ENCODE peak calls at places on chromosomes 7 and 10, in eight cellular contexts. B is NCI-H748 treated with DMSO at 0.1 percent for 48 hours; E is stimulated activated CD8-positive, alpha-beta memory T cell treated with anti-CD3 and anti-CD28 coated beads, Interleukin-2, amount 100 ng/mL, for 1 hour; V is foreskin keratinocyte; C is cardiac muscle cell; J is heart right ventricle; M is GM13976; L is left ventricle myocardium inferior. Y is an unnamed sample.

GRCh38 chr7:124765401-124766352 is at the start of gene GPR37:
- DNase-seq in B (peak), E (no peak), V (peak), C (peak), J (peak), M (peak), L (no peak), Y (peak)

GRCh38 chr10:49647985-49648795 is 31.3 kb upstream of the C10orf53 start:
- DNase-seq in B (no peak), E (no peak), V (no peak), C (no peak), J (no peak), M (no peak), L (no peak), Y (no peak)

GRCh38 chr10:130985158-130985753 is 326.3 kb downstream of the TCERG1L start:
- DNase-seq in B (no peak), E (no peak), V (no peak), C (no peak), J (no peak), M (no peak), L (no peak), Y (no peak)

GRCh38 chr7:148806187-148806586 is 77.9 kb downstream of the EZH2 start:
- DNase-seq in B (no peak), E (no peak), V (no peak), C (no peak), J (no peak), M (no peak), L (no peak), Y (no peak)

GRCh38 chr7:51789494-51789893 is 472.9 kb upstream of the COBL start:
- DNase-seq in B (peak), E (no peak), V (no peak), C (no peak), J (no peak), M (no peak), L (no peak), Y (no peak)

GRCh38 chr10:308101-308500 is 172.8 kb downstream of the ZMYND11 start:
- DNase-seq in B (no peak), E (no peak), V (no peak), C (no peak), J (no peak), M (peak), L (no peak), Y (no peak)

GRCh38 chr10:78362406-78363022 is 328.9 kb downstream of the RPS24 start:
- DNase-seq in B (no peak), E (no peak), V (no peak), C (peak), J (peak), M (no peak), L (peak), Y (peak)

GRCh38 chr10:13707156-13707881 is 120.6 kb downstream of the PRPF18 start:
- DNase-seq in B (no peak), E (no peak), V (no peak), C (peak), J (peak), M (peak), L (peak), Y (peak)

GRCh38 chr10:21531164-21531563 is 2.9 kb upstream of the MLLT10 start:
- DNase-seq in B (no peak), E (no peak), V (no peak), C (peak), J (no peak), M (no peak), L (no peak), Y (no peak)

GRCh38 chr7:112173214-112173905 is 32.8 kb downstream of the DOCK4 start:
- DNase-seq in B (peak), E (no peak), V (no peak), C (peak), J (no peak), M (no peak), L (no peak), Y (no peak)

GRCh38 chr10:77496941-77497420 is 140.6 kb downstream of the KCNMA1 start:
- DNase-seq in B (no peak), E (no peak), V (peak), C (no peak), J (no peak), M (no peak), L (no peak), Y (no peak)

GRCh38 chr7:26891400-26892355 is 27.3 kb upstream of the SKAP2 start:
- DNase-seq in B (no peak), E (no peak), V (peak), C (no peak), J (no peak), M (peak), L (no peak), Y (no peak)

GRCh38 chr7:27181176-27181520 is 3.9 kb downstream of the HOXA11 start:
- DNase-seq in B (no peak), E (no peak), V (no peak), C (no peak), J (no peak), M (no peak), L (no peak), Y (no peak)

GRCh38 chr10:95783741-95784140 is 27.8 kb downstream of the ENTPD1 start:
- DNase-seq in B (no peak), E (no peak), V (no peak), C (no peak), J (no peak), M (peak), L (no peak), Y (no peak)

GRCh38 chr7:157276731-157277562 is 59.9 kb upstream of the DNAJB6 start:
- DNase-seq in B (no peak), E (no peak), V (no peak), C (peak), J (no peak), M (peak), L (no peak), Y (peak)

GRCh38 chr10:122142652-122143237 is 128.4 kb upstream of the BTBD16 start:
- DNase-seq in B (peak), E (no peak), V (no peak), C (peak), J (peak), M (peak), L (peak), Y (peak)

GRCh38 chr10:435397-435796 is 254.1 kb downstream of the DIP2C start:
- DNase-seq in B (no peak), E (no peak), V (no peak), C (no peak), J (no peak), M (no peak), L (no peak), Y (no peak)

GRCh38 chr10:89369142-89370105 is 8.4 kb upstream of the IFIT1B start:
- DNase-seq in B (no peak), E (no peak), V (no peak), C (peak), J (no peak), M (peak), L (no peak), Y (no peak)

GRCh38 chr7:94314526-94314925 is 80.2 kb upstream of the COL1A2 start:
- DNase-seq in B (no peak), E (no peak), V (no peak), C (no peak), J (no peak), M (no peak), L (no peak), Y (no peak)

GRCh38 chr10:43304687-43305333 is 37.9 kb upstream of the RASGEF1A start:
- DNase-seq in B (peak), E (no peak), V (no peak), C (peak), J (peak), M (peak), L (peak), Y (peak)

GRCh38 chr10:119079572-119080520 is 771 bp downstream of the EIF3A start:
- DNase-seq in B (no peak), E (peak), V (peak), C (peak), J (peak), M (peak), L (peak), Y (peak)

GRCh38 chr7:36032362-36032818 is 120.7 kb upstream of the EEPD1 start:
- DNase-seq in B (no peak), E (no peak), V (no peak), C (no peak), J (no peak), M (no peak), L (no peak), Y (no peak)

GRCh38 chr7:15005672-15006071 is 103.1 kb upstream of the DGKB start:
- DNase-seq in B (no peak), E (no peak), V (no peak), C (no peak), J (no peak), M (no peak), L (no peak), Y (no peak)

GRCh38 chr7:155354371-155355048 is 56.8 kb downstream of the INSIG1 start:
- DNase-seq in B (no peak), E (no peak), V (no peak), C (no peak), J (no peak), M (no peak), L (no peak), Y (no peak)

GRCh38 chr10:75091173-75091572 is 20.3 kb upstream of the SAMD8 start:
- DNase-seq in B (no peak), E (no peak), V (no peak), C (no peak), J (no peak), M (no peak), L (no peak), Y (no peak)

GRCh38 chr7:34928052-34928451 is 109.2 kb downstream of the DPY19L1 start:
- DNase-seq in B (peak), E (no peak), V (peak), C (peak), J (peak), M (no peak), L (no peak), Y (peak)

GRCh38 chr7:123791001-123791400 is 42.2 kb upstream of the WASL start:
- DNase-seq in B (no peak), E (no peak), V (no peak), C (no peak), J (no peak), M (no peak), L (no peak), Y (no peak)

Y was measured in Right ventricle myocardium superior.